ENCODE peak calls at places on chromosomes 16 and 17, in five cellular contexts. I is IMR-90, K is mesendoderm, H is neuronal stem cell, A is mesenchymal stem cell. T is an unnamed sample.

GRCh38 chr17:3002538-3003301 is 60.7 kb downstream of the OR1D5 start:
- DNase-seq in K (no peak), I (no peak), H (no peak), A (no peak), T (no peak)

GRCh38 chr17:50904522-50905459 is 38.6 kb upstream of the TOB1 start:
- DNase-seq in K (no peak), H (no peak), A (no peak), I (no peak), T (no peak)

GRCh38 chr17:48335858-48336500 is 94.0 kb downstream of the SKAP1 start:
- DNase-seq in I (peak; percentile 71), A (peak; percentile 83), H (peak; percentile 58), K (peak; percentile 43), T (no peak)

GRCh38 chr17:77963441-77963840 is 4.9 kb downstream of the TNRC6C start:
- DNase-seq in A (peak; percentile 79), K (no peak), H (peak; percentile 53), I (peak; percentile 93), T (no peak)

GRCh38 chr16:29862383-29862883 is 593 bp downstream of the CDIPT start:
- DNase-seq in K (peak; percentile 27), H (no peak), I (no peak), A (peak; percentile 30), T (no peak)

GRCh38 chr17:42284566-42284965 is 3.7 kb upstream of the STAT5A start:
- DNase-seq in I (no peak), K (no peak), H (no peak), A (no peak), T (peak; percentile 25)

GRCh38 chr16:56558024-56558747 is 6.7 kb upstream of the MT4 start:
- DNase-seq in K (no peak), H (no peak), A (no peak), I (peak; percentile 75), T (no peak)

GRCh38 chr16:84964729-84965128 is 46.6 kb downstream of the ZDHHC7 start:
- DNase-seq in K (no peak), A (no peak), I (no peak), H (no peak), T (no peak)

GRCh38 chr17:62652251-62653001 is 25.0 kb downstream of the MRC2 start:
- DNase-seq in K (peak; percentile 88), I (peak; percentile 75), H (peak; percentile 35), A (peak; percentile 89), T (no peak)

GRCh38 chr17:44556114-44556853 is 1.0 kb upstream of the FZD2 start:
- DNase-seq in I (peak; percentile 63), K (peak; percentile 96), A (peak; percentile 74), H (peak; percentile 96), T (peak; percentile 94)

GRCh38 chr16:27346818-27347217 is 33.0 kb downstream of the IL4R start:
- DNase-seq in I (no peak), A (no peak), K (no peak), H (no peak), T (no peak)

GRCh38 chr16:61194573-61194972 is 841.7 kb downstream of the CDH8 start:
- DNase-seq in K (no peak), A (no peak), H (no peak), I (no peak), T (no peak)

GRCh38 chr17:44829558-44830358 is at the start of gene GJC1:
- DNase-seq in A (peak; percentile 50), K (peak; percentile 34), H (peak; percentile 56), I (no peak), T (peak; percentile 58)

GRCh38 chr17:51650202-51650601 is 389.9 kb downstream of the UTP18 start:
- DNase-seq in K (no peak), A (no peak), H (no peak), I (no peak), T (no peak)

GRCh38 chr17:33209671-33210070 is 83.4 kb downstream of the ASIC2 start:
- DNase-seq in A (peak; percentile 7), H (no peak), K (no peak), I (peak; percentile 47), T (peak; percentile 7)

GRCh38 chr16:84986102-84986501 is 25.2 kb downstream of the ZDHHC7 start:
- DNase-seq in K (no peak), A (no peak), H (no peak), I (no peak), T (no peak)

GRCh38 chr17:43846221-43846712 is 709 bp upstream of the CD300LG start:
- DNase-seq in K (peak; percentile 86), H (peak; percentile 64), A (peak; percentile 72), I (peak; percentile 58), T (peak; percentile 95)

GRCh38 chr17:60229189-60229802 is 79.5 kb downstream of the CA4 start:
- DNase-seq in I (peak; percentile 63), H (no peak), K (peak; percentile 7), A (no peak), T (no peak)

GRCh38 chr16:69567031-69567680 is 1.4 kb downstream of the NFAT5 start:
- DNase-seq in A (no peak), H (no peak), K (peak; percentile 67), I (peak; percentile 33), T (peak; percentile 39)

GRCh38 chr16:69565611-69566436 is at the start of gene NFAT5:
- DNase-seq in A (peak; percentile 84), K (peak; percentile 97), H (peak; percentile 95), I (peak; percentile 74), T (peak; percentile 94)

GRCh38 chr16:69564845-69565610 is 738 bp upstream of the NFAT5 start:
- DNase-seq in A (peak; percentile 30), K (peak; percentile 19), I (no peak), H (no peak), T (no peak)

GRCh38 chr16:69563605-69564580 is 1.9 kb upstream of the NFAT5 start:
- DNase-seq in K (peak; percentile 61), H (peak; percentile 89), A (peak; percentile 81), I (peak; percentile 65), T (no peak)

DNA sequence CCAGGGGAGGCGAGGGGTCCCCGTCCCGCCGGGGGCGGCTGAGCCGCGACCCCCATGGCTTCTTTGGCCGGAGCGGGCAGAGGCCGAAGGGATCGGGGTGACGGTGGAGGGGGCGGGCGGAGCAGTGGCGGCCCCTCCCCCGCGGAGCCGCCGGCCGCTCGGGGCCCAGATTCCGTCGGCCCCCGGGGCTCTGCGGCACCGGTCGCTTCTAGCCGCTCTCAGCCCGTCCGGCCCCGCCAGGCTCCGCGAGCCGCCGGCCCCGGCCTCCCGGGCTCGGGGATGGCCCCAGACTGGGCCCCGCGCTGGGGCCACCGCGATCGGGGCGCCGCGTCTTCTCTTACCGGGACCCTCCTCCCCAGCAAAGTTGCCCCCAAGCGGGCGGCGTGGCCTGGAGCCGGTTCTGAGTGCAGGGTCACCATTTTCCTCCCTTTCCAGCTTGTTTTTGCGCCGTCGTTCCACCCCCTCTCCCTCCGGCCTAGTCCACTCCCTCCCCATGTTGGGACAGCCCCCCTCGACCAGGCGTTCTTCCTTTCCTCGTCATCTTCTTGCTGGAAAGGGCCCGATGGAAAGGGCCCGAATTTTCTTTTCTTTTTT is 768 bp downstream of the NFAT5 start:
- DNase-seq in I (peak; percentile 68), K (no peak), H (peak; percentile 56), A (peak; percentile 80), T (peak; percentile 47)
- H3K23ac ChIP-seq in I (peak overlapping the region; percentile 51), K (peak overlapping the region; percentile 35), H (peak overlapping the region; percentile 96), A (peak overlapping the region; percentile 96), T (no peak overlapping the region)

DNA sequence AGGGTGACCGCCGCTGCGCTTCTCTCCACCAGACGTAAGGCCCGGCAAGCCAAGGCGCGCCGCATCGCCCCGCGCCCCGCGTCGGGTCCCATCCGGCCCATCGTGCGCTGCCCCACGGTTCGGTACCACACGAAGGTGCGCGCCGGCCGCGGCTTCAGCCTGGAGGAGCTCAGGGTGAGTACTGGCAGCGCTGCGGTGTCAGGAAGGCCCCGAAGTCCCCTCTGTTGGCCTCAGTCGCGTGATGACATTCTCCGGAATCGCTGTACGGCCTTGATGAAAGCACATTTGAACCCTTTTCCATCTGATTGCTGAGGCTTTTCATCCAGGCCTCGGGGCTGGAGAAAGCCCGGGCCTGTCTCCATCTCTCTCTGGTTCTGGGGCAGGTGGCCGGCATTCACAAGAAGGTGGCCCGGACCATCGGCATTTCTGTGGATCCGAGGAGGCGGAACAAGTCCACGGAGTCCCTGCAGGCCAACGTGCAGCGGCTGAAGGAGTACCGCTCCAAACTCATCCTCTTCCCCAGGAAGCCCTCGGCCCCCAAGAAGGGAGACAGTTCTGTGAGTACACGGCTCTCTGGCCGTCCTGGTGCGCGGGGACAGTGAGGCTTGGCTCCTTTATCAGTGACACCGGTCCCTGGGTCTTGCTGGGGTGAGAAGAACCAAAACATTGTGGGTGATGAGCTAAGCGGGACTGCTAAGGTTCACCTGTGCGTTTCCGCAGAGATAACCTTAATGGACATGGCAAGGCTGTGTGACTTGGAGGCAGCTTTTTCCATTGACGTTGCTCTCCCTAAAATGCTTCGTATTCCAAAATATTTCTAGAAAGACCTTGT is 929 bp downstream of the RPL13 start:
- DNase-seq in I (no peak), K (no peak), H (no peak), A (no peak), T (no peak)
- H3K23ac ChIP-seq in I (peak overlapping the region; percentile 93), K (peak overlapping the region; percentile 15), H (peak overlapping the region; percentile 99), A (no peak overlapping the region), T (no peak overlapping the region)

DNA sequence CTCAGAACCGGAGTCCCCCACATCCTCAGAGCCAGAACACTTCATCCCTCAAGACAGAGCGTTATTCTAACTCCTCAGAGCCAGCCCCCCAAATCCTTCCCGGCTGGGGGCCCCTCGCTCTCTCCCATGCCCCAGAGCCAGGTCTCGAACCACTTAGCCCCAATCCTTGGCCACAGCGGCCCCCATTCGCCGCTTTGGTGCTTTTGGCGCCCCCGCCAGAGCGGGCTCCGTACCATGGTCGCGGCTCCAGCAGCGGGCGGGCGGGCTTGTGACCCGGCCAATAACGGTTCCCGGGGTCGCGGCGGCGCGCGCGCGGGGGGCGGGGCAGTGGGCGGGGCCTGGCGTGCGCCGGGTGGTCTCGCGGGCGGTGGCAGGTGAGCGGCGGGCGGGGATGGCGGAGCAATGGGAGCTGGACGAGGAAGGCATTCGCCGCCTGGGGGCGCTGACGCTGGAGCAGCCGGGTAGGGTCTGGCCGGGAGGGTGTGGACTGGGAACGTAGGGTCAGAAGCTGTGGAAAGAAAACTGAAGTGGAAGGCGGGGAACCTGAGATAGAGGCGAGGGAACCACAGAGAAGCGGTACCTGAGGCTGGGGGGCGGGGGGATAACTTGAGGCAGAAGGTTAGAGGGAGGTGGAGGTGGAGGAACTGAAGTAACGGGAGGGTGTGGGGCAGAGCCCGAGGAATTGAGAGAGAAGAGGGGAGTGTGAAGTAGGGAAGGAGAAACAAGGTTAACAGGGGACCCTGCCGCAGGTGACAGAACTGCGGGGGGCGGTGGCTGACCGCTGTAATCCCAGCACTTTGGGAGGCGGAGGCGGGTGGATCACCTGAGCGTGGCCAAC is at the start of the genes KCTD19 and LRRC36:
- DNase-seq in H (peak; percentile 85), K (peak; percentile 91), A (peak; percentile 39), I (no peak), T (peak; percentile 97)
- H3K23ac ChIP-seq in H (peak within 1 kb of the TSS; percentile 43), K (no peak within 1 kb of the TSS), A (peak within 1 kb of the TSS; percentile 9), I (peak within 1 kb of the TSS; percentile 86), T (no peak within 1 kb of the TSS)

GRCh38 chr17:81929253-81930141 is 2.0 kb upstream of the MAFG start:
- DNase-seq in I (no peak), A (no peak), K (no peak), H (no peak), T (no peak)

GRCh38 chr17:81927653-81928496 is at the start of gene MAFG:
- DNase-seq in A (peak; percentile 95), H (peak; percentile 98), K (peak; percentile 97), I (peak; percentile 90), T (peak; percentile 96)

GRCh38 chr17:81930142-81931125 is 2.9 kb upstream of the MAFG start:
- DNase-seq in K (no peak), H (no peak), A (no peak), I (no peak), T (no peak)

GRCh38 chr17:81927145-81927652 is 336 bp downstream of the MAFG start:
- DNase-seq in H (no peak), I (no peak), A (no peak), K (no peak), T (no peak)

GRCh38 chr17:81928497-81929252 is 1.1 kb upstream of the MAFG start:
- DNase-seq in H (no peak), I (no peak), K (peak; percentile 27), A (peak; percentile 18), T (no peak)
- H3K23ac ChIP-seq in H (peak overlapping the region; percentile 98), I (peak overlapping the region; percentile 72), K (peak overlapping the region; percentile 32), A (peak overlapping the region; percentile 91), T (no peak overlapping the region)

GRCh38 chr17:17495448-17496188 is 577 bp downstream of the RASD1 start:
- DNase-seq in A (no peak), H (peak; percentile 42), K (peak; percentile 37), I (peak; percentile 4), T (no peak)
- H3K23ac ChIP-seq in A (peak overlapping the region; percentile 42), H (peak overlapping the region; percentile 97), K (no peak overlapping the region), I (peak overlapping the region; percentile 97), T (no peak overlapping the region)